ENCODE peak calls at places on chromosomes 6 and 20, in five cellular contexts. M is ovary; D is stimulated activated naive CD8-positive, alpha-beta T cell treated with anti-CD3 and anti-CD28 coated beads, Interleukin-15, Interleukin-2, amounts not matched to agents 100 U/mL and 50 U/mL, for 24 hours; G is fibroblast of mammary gland; B is NCI-H1092 treated with DMSO at 0.1 percent for 48 hours. K is an unnamed sample.

GRCh38 chr6:71452709-71453108 is 164.1 kb downstream of the OGFRL1 start:
- DNase-seq in M (no peak), D (no peak), G (no peak), B (no peak), K (no peak)

GRCh38 chr6:37700266-37700973 is 2.7 kb upstream of the MDGA1 start:
- DNase-seq in M (no peak), D (no peak), G (no peak), B (no peak), K (no peak)

GRCh38 chr20:38663660-38664059 is 60.6 kb upstream of the SLC32A1 start:
- DNase-seq in M (no peak), D (no peak), G (no peak), B (no peak), K (no peak)

GRCh38 chr6:157420497-157420896 is 39.5 kb downstream of the ZDHHC14 start:
- DNase-seq in M (no peak), D (no peak), G (no peak), B (no peak), K (no peak)

GRCh38 chr20:43534016-43534415 is 24.8 kb upstream of the SGK2 start:
- DNase-seq in M (no peak), D (no peak), G (no peak), B (no peak), K (no peak)

GRCh38 chr6:142074516-142074915 is 58.2 kb upstream of the GJE1 start:
- DNase-seq in M (no peak), D (no peak), G (no peak), B (no peak), K (no peak)

GRCh38 chr6:132669690-132670291 is 10.8 kb upstream of the TAAR1 start:
- DNase-seq in M (no peak), D (no peak), G (peak; percentile 54), B (peak; percentile 21), K (peak; percentile 47)

GRCh38 chr20:19824861-19825260 is 66.8 kb downstream of the RIN2 start:
- DNase-seq in M (no peak), D (no peak), G (peak; percentile 44), B (no peak), K (no peak)

GRCh38 chr6:29439006-29439405 is at the start of gene OR10C1:
- DNase-seq in M (no peak), D (no peak), G (no peak), B (no peak), K (no peak)

GRCh38 chr6:25017932-25018581 is 82.3 kb upstream of the RIPOR2 start:
- DNase-seq in M (no peak), D (peak; percentile 75), G (peak; percentile 81), B (peak; percentile 21), K (peak; percentile 69)

GRCh38 chr6:78533876-78534275 is 333.5 kb upstream of the IRAK1BP1 start:
- DNase-seq in M (no peak), D (no peak), G (no peak), B (no peak), K (no peak)

GRCh38 chr6:134148566-134148965 is 96.1 kb upstream of the SLC2A12 start:
- DNase-seq in M (no peak), D (no peak), G (no peak), B (no peak), K (no peak)

GRCh38 chr20:37295001-37295400 is 5.5 kb downstream of the MANBAL start:
- DNase-seq in M (no peak), D (no peak), G (peak; percentile 99), B (no peak), K (no peak)